ENCODE peak calls at places on chromosomes 7 and 10, in eight cellular contexts. One of them, this sample, is unnamed.

GRCh38 chr10:18406136-18406535 is 245.3 kb downstream of the NSUN6 start:
- DNase-seq in uterus: no peak
- DNase-seq in esophagus squamous epithelium: no peak
- DNase-seq in spleen: no peak
- DNase-seq in tibial nerve: no peak
- DNase-seq in IMR-90: no peak
- DNase-seq in testis: no peak
- DNase-seq in H54: no peak
- DNase-seq in this sample: no peak

GRCh38 chr10:7477538-7478334 is 66.9 kb upstream of the SFMBT2 start:
- DNase-seq in uterus: no peak
- DNase-seq in esophagus squamous epithelium: no peak
- DNase-seq in H54: no peak
- DNase-seq in tibial nerve: no peak
- DNase-seq in testis: no peak
- DNase-seq in IMR-90: no peak
- DNase-seq in spleen: no peak
- DNase-seq in this sample: no peak

GRCh38 chr10:70775679-70776454 is 9.3 kb downstream of the TBATA start:
- DNase-seq in tibial nerve: no peak
- DNase-seq in testis: peak
- DNase-seq in IMR-90: no peak
- DNase-seq in esophagus squamous epithelium: no peak
- DNase-seq in spleen: peak
- DNase-seq in H54: no peak
- DNase-seq in uterus: no peak
- DNase-seq in this sample: peak

GRCh38 chr10:123800299-123800698 is 91.3 kb downstream of the CPXM2 start:
- DNase-seq in esophagus squamous epithelium: no peak
- DNase-seq in testis: no peak
- DNase-seq in H54: no peak
- DNase-seq in IMR-90: no peak
- DNase-seq in uterus: no peak
- DNase-seq in tibial nerve: no peak
- DNase-seq in spleen: no peak
- DNase-seq in this sample: no peak

GRCh38 chr7:41825927-41826480 is 123.1 kb upstream of the INHBA start:
- DNase-seq in testis: no peak
- DNase-seq in IMR-90: peak
- DNase-seq in H54: peak
- DNase-seq in spleen: no peak
- DNase-seq in esophagus squamous epithelium: no peak
- DNase-seq in tibial nerve: no peak
- DNase-seq in uterus: no peak
- DNase-seq in this sample: no peak

GRCh38 chr10:48496831-48497792 is 107.8 kb downstream of the ARHGAP22 start:
- DNase-seq in uterus: no peak
- DNase-seq in esophagus squamous epithelium: no peak
- DNase-seq in H54: peak
- DNase-seq in IMR-90: peak
- DNase-seq in spleen: no peak
- DNase-seq in testis: no peak
- DNase-seq in tibial nerve: no peak
- DNase-seq in this sample: peak

GRCh38 chr7:4742051-4742573 is 33.3 kb upstream of the AP5Z1 start:
- DNase-seq in uterus: no peak
- DNase-seq in IMR-90: no peak
- DNase-seq in esophagus squamous epithelium: no peak
- DNase-seq in spleen: no peak
- DNase-seq in tibial nerve: no peak
- DNase-seq in testis: peak
- DNase-seq in H54: no peak
- DNase-seq in this sample: no peak

GRCh38 chr10:24209946-24210491 is 1.1 kb downstream of the KIAA1217 start:
- DNase-seq in IMR-90: peak
- DNase-seq in testis: peak
- DNase-seq in spleen: no peak
- DNase-seq in esophagus squamous epithelium: no peak
- DNase-seq in uterus: peak
- DNase-seq in H54: peak
- DNase-seq in tibial nerve: no peak
- DNase-seq in this sample: peak

GRCh38 chr7:97130417-97131139 is 13.1 kb downstream of the SDHAF3 start:
- DNase-seq in spleen: no peak
- DNase-seq in testis: no peak
- DNase-seq in H54: no peak
- DNase-seq in IMR-90: no peak
- DNase-seq in esophagus squamous epithelium: no peak
- DNase-seq in uterus: no peak
- DNase-seq in tibial nerve: no peak
- DNase-seq in this sample: no peak

GRCh38 chr10:91200314-91201212 is 19.9 kb upstream of the PCGF5 start:
- DNase-seq in esophagus squamous epithelium: no peak
- DNase-seq in tibial nerve: no peak
- DNase-seq in spleen: no peak
- DNase-seq in IMR-90: no peak
- DNase-seq in testis: no peak
- DNase-seq in H54: no peak
- DNase-seq in uterus: no peak
- DNase-seq in this sample: no peak

GRCh38 chr10:73251683-73252444 is 580 bp downstream of the MRPS16 start:
- DNase-seq in esophagus squamous epithelium: no peak
- DNase-seq in tibial nerve: no peak
- DNase-seq in testis: peak
- DNase-seq in uterus: no peak
- DNase-seq in IMR-90: no peak
- DNase-seq in H54: no peak
- DNase-seq in spleen: peak
- DNase-seq in this sample: no peak

GRCh38 chr10:71062156-71062555 is 150.2 kb upstream of the UNC5B start:
- DNase-seq in esophagus squamous epithelium: no peak
- DNase-seq in testis: no peak
- DNase-seq in IMR-90: no peak
- DNase-seq in H54: no peak
- DNase-seq in spleen: no peak
- DNase-seq in uterus: no peak
- DNase-seq in tibial nerve: no peak
- DNase-seq in this sample: no peak

GRCh38 chr10:4154317-4154716 is 369.3 kb upstream of the KLF6 start:
- DNase-seq in esophagus squamous epithelium: no peak
- DNase-seq in H54: no peak
- DNase-seq in IMR-90: no peak
- DNase-seq in testis: no peak
- DNase-seq in tibial nerve: no peak
- DNase-seq in uterus: no peak
- DNase-seq in spleen: no peak
- DNase-seq in this sample: no peak

GRCh38 chr7:40694041-40694809 is 559.4 kb downstream of the SUGCT start:
- DNase-seq in IMR-90: no peak
- DNase-seq in uterus: no peak
- DNase-seq in spleen: no peak
- DNase-seq in esophagus squamous epithelium: no peak
- DNase-seq in testis: no peak
- DNase-seq in tibial nerve: no peak
- DNase-seq in H54: no peak
- DNase-seq in this sample: no peak

GRCh38 chr7:15555385-15555859 is 6.4 kb downstream of the AGMO start:
- DNase-seq in spleen: no peak
- DNase-seq in testis: peak
- DNase-seq in esophagus squamous epithelium: no peak
- DNase-seq in H54: no peak
- DNase-seq in uterus: no peak
- DNase-seq in IMR-90: peak
- DNase-seq in tibial nerve: no peak
- DNase-seq in this sample: no peak

GRCh38 chr7:106737202-106737562 is 76.2 kb upstream of the CCDC71L start:
- DNase-seq in uterus: no peak
- DNase-seq in testis: no peak
- DNase-seq in H54: no peak
- DNase-seq in IMR-90: peak
- DNase-seq in tibial nerve: no peak
- DNase-seq in esophagus squamous epithelium: no peak
- DNase-seq in spleen: no peak
- DNase-seq in this sample: no peak

GRCh38 chr10:4511559-4511958 is 314.4 kb upstream of the AKR1E2 start:
- DNase-seq in uterus: no peak
- DNase-seq in tibial nerve: no peak
- DNase-seq in esophagus squamous epithelium: no peak
- DNase-seq in IMR-90: no peak
- DNase-seq in spleen: no peak
- DNase-seq in H54: no peak
- DNase-seq in testis: no peak
- DNase-seq in this sample: no peak

GRCh38 chr7:42097756-42098155 is 139.3 kb downstream of the GLI3 start:
- DNase-seq in testis: no peak
- DNase-seq in spleen: no peak
- DNase-seq in tibial nerve: no peak
- DNase-seq in uterus: no peak
- DNase-seq in IMR-90: peak
- DNase-seq in H54: peak
- DNase-seq in esophagus squamous epithelium: no peak
- DNase-seq in this sample: no peak

GRCh38 chr7:91565499-91566331 is 301.5 kb downstream of the FZD1 start:
- DNase-seq in H54: no peak
- DNase-seq in tibial nerve: peak
- DNase-seq in testis: peak
- DNase-seq in uterus: peak
- DNase-seq in spleen: no peak
- DNase-seq in esophagus squamous epithelium: no peak
- DNase-seq in IMR-90: no peak
- DNase-seq in this sample: peak

GRCh38 chr7:133009853-133010252 is 72.0 kb downstream of the CHCHD3 start:
- DNase-seq in H54: no peak
- DNase-seq in spleen: no peak
- DNase-seq in testis: no peak
- DNase-seq in esophagus squamous epithelium: no peak
- DNase-seq in IMR-90: no peak
- DNase-seq in tibial nerve: no peak
- DNase-seq in uterus: no peak
- DNase-seq in this sample: no peak

GRCh38 chr7:105205592-105206211 is 183.0 kb downstream of the SRPK2 start:
- DNase-seq in tibial nerve: no peak
- DNase-seq in spleen: no peak
- DNase-seq in testis: no peak
- DNase-seq in esophagus squamous epithelium: no peak
- DNase-seq in uterus: no peak
- DNase-seq in IMR-90: no peak
- DNase-seq in H54: no peak
- DNase-seq in this sample: no peak

GRCh38 chr10:75774780-75775490 is 343.5 kb downstream of the LRMDA start:
- DNase-seq in H54: no peak
- DNase-seq in esophagus squamous epithelium: no peak
- DNase-seq in IMR-90: no peak
- DNase-seq in testis: peak
- DNase-seq in spleen: no peak
- DNase-seq in uterus: peak
- DNase-seq in tibial nerve: no peak
- DNase-seq in this sample: no peak

GRCh38 chr7:156759579-156760202 is 119.1 kb downstream of the RNF32 start:
- DNase-seq in IMR-90: no peak
- DNase-seq in uterus: no peak
- DNase-seq in H54: no peak
- DNase-seq in testis: no peak
- DNase-seq in tibial nerve: no peak
- DNase-seq in spleen: no peak
- DNase-seq in esophagus squamous epithelium: no peak
- DNase-seq in this sample: no peak

GRCh38 chr7:11026452-11027359 is 53.0 kb downstream of the PHF14 start:
- DNase-seq in spleen: no peak
- DNase-seq in esophagus squamous epithelium: no peak
- DNase-seq in testis: no peak
- DNase-seq in H54: no peak
- DNase-seq in IMR-90: peak
- DNase-seq in uterus: no peak
- DNase-seq in tibial nerve: no peak
- DNase-seq in this sample: no peak

GRCh38 chr10:132209978-132210530 is 23.3 kb downstream of the DPYSL4 start:
- DNase-seq in IMR-90: no peak
- DNase-seq in H54: no peak
- DNase-seq in spleen: no peak
- DNase-seq in testis: no peak
- DNase-seq in uterus: no peak
- DNase-seq in esophagus squamous epithelium: no peak
- DNase-seq in tibial nerve: no peak
- DNase-seq in this sample: no peak

GRCh38 chr10:31129261-31129660 is 97.6 kb upstream of the ZNF438 start:
- DNase-seq in esophagus squamous epithelium: no peak
- DNase-seq in H54: no peak
- DNase-seq in spleen: no peak
- DNase-seq in uterus: peak
- DNase-seq in testis: peak
- DNase-seq in IMR-90: peak
- DNase-seq in tibial nerve: no peak
- DNase-seq in this sample: no peak

GRCh38 chr7:121797283-121798037 is 75.5 kb upstream of the PTPRZ1 start:
- DNase-seq in spleen: no peak
- DNase-seq in H54: no peak
- DNase-seq in uterus: no peak
- DNase-seq in esophagus squamous epithelium: no peak
- DNase-seq in tibial nerve: no peak
- DNase-seq in IMR-90: no peak
- DNase-seq in testis: no peak
- DNase-seq in this sample: no peak

GRCh38 chr10:62655337-62655994 is 149.1 kb upstream of the ADO start:
- DNase-seq in esophagus squamous epithelium: no peak
- DNase-seq in spleen: no peak
- DNase-seq in tibial nerve: no peak
- DNase-seq in IMR-90: no peak
- DNase-seq in H54: no peak
- DNase-seq in testis: no peak
- DNase-seq in uterus: no peak
- DNase-seq in this sample: no peak
- TF ChIP-seq POLR2A in esophagus squamous epithelium: no peak
- TF ChIP-seq POLR2A in spleen: no peak
- TF ChIP-seq POLR2A in tibial nerve: no peak
- TF ChIP-seq POLR2A in IMR-90: no peak
- TF ChIP-seq POLR2A in H54: no peak
- TF ChIP-seq POLR2A in testis: no peak
- TF ChIP-seq POLR2A in uterus: no peak
- TF ChIP-seq POLR2A in this sample: no peak

GRCh38 chr10:92848441-92849233 is at the start of gene EXOC6:
- DNase-seq in testis: peak
- DNase-seq in H54: peak
- DNase-seq in esophagus squamous epithelium: peak
- DNase-seq in IMR-90: peak
- DNase-seq in tibial nerve: peak
- DNase-seq in spleen: peak
- DNase-seq in uterus: peak
- DNase-seq in this sample: peak
- TF ChIP-seq POLR2A in testis: no peak
- TF ChIP-seq POLR2A in H54: peak
- TF ChIP-seq POLR2A in esophagus squamous epithelium: no peak
- TF ChIP-seq POLR2A in IMR-90: peak
- TF ChIP-seq POLR2A in tibial nerve: no peak
- TF ChIP-seq POLR2A in spleen: no peak
- TF ChIP-seq POLR2A in uterus: no peak
- TF ChIP-seq POLR2A in this sample: no peak

GRCh38 chr7:98286093-98286525 is 4.6 kb downstream of the BRI3 start:
- DNase-seq in IMR-90: peak
- DNase-seq in testis: peak
- DNase-seq in H54: no peak
- DNase-seq in tibial nerve: peak
- DNase-seq in esophagus squamous epithelium: no peak
- DNase-seq in uterus: peak
- DNase-seq in spleen: peak
- DNase-seq in this sample: peak
- TF ChIP-seq POLR2A in IMR-90: no peak
- TF ChIP-seq POLR2A in testis: no peak
- TF ChIP-seq POLR2A in H54: peak
- TF ChIP-seq POLR2A in tibial nerve: no peak
- TF ChIP-seq POLR2A in esophagus squamous epithelium: no peak
- TF ChIP-seq POLR2A in uterus: no peak
- TF ChIP-seq POLR2A in spleen: no peak
- TF ChIP-seq POLR2A in this sample: no peak

GRCh38 chr10:80927419-80928078 is 389.8 kb downstream of the SH2D4B start:
- DNase-seq in spleen: no peak
- DNase-seq in uterus: no peak
- DNase-seq in testis: no peak
- DNase-seq in H54: no peak
- DNase-seq in tibial nerve: no peak
- DNase-seq in IMR-90: no peak
- DNase-seq in esophagus squamous epithelium: no peak
- DNase-seq in this sample: no peak
- TF ChIP-seq POLR2A in spleen: no peak
- TF ChIP-seq POLR2A in uterus: no peak
- TF ChIP-seq POLR2A in testis: no peak
- TF ChIP-seq POLR2A in H54: no peak
- TF ChIP-seq POLR2A in tibial nerve: no peak
- TF ChIP-seq POLR2A in IMR-90: no peak
- TF ChIP-seq POLR2A in esophagus squamous epithelium: no peak
- TF ChIP-seq POLR2A in this sample: no peak